ENCODE peak calls at places on chromosomes 7 and 10, in ten cellular contexts. One of them, this sample, is unnamed.

GRCh38 chr10:1620803-1621202 is 116.5 kb downstream of the ADARB2 start:
- DNase-seq in uterus: no peak
- DNase-seq in testis: no peak
- DNase-seq in adrenal gland: no peak
- DNase-seq in K562: no peak
- DNase-seq in right lobe of liver: no peak
- DNase-seq in A549: no peak
- DNase-seq in transverse colon: no peak
- DNase-seq in breast epithelium: no peak
- DNase-seq in gastrocnemius medialis: no peak
- DNase-seq in this sample: no peak

GRCh38 chr7:157505646-157506045 is 168.8 kb downstream of the DNAJB6 start:
- DNase-seq in uterus: no peak
- DNase-seq in testis: no peak
- DNase-seq in adrenal gland: no peak
- DNase-seq in K562: no peak
- DNase-seq in right lobe of liver: no peak
- DNase-seq in A549: no peak
- DNase-seq in transverse colon: no peak
- DNase-seq in breast epithelium: no peak
- DNase-seq in gastrocnemius medialis: no peak
- DNase-seq in this sample: no peak

GRCh38 chr7:1986366-1987083 is 246.2 kb downstream of the MAD1L1 start:
- DNase-seq in uterus: no peak
- DNase-seq in testis: no peak
- DNase-seq in adrenal gland: no peak
- DNase-seq in K562: no peak
- DNase-seq in right lobe of liver: no peak
- DNase-seq in A549: no peak
- DNase-seq in transverse colon: no peak
- DNase-seq in breast epithelium: no peak
- DNase-seq in gastrocnemius medialis: no peak
- DNase-seq in this sample: no peak

GRCh38 chr10:114044251-114045070 is 795 bp downstream of the ADRB1 start:
- DNase-seq in uterus: no peak
- DNase-seq in testis: no peak
- DNase-seq in adrenal gland: no peak
- DNase-seq in K562: no peak
- DNase-seq in right lobe of liver: no peak
- DNase-seq in A549: peak
- DNase-seq in transverse colon: no peak
- DNase-seq in breast epithelium: no peak
- DNase-seq in gastrocnemius medialis: no peak
- DNase-seq in this sample: no peak

GRCh38 chr10:121607310-121608055 is 9.2 kb upstream of the FGFR2 start:
- DNase-seq in uterus: no peak
- DNase-seq in testis: no peak
- DNase-seq in adrenal gland: no peak
- DNase-seq in K562: no peak
- DNase-seq in right lobe of liver: no peak
- DNase-seq in A549: no peak
- DNase-seq in transverse colon: no peak
- DNase-seq in breast epithelium: no peak
- DNase-seq in gastrocnemius medialis: no peak
- DNase-seq in this sample: no peak

GRCh38 chr10:91617073-91617580 is 15.7 kb downstream of the PPP1R3C start:
- DNase-seq in uterus: no peak
- DNase-seq in testis: no peak
- DNase-seq in adrenal gland: no peak
- DNase-seq in K562: no peak
- DNase-seq in right lobe of liver: no peak
- DNase-seq in A549: peak
- DNase-seq in transverse colon: no peak
- DNase-seq in breast epithelium: no peak
- DNase-seq in gastrocnemius medialis: no peak
- DNase-seq in this sample: peak

GRCh38 chr7:40015790-40016296 is 65.8 kb downstream of the CDK13 start:
- DNase-seq in uterus: peak
- DNase-seq in testis: peak
- DNase-seq in adrenal gland: peak
- DNase-seq in K562: no peak
- DNase-seq in right lobe of liver: peak
- DNase-seq in A549: peak
- DNase-seq in transverse colon: peak
- DNase-seq in breast epithelium: no peak
- DNase-seq in gastrocnemius medialis: no peak
- DNase-seq in this sample: no peak

GRCh38 chr10:67087140-67087436 is 161.3 kb downstream of the LRRTM3 start:
- DNase-seq in uterus: no peak
- DNase-seq in testis: no peak
- DNase-seq in adrenal gland: no peak
- DNase-seq in K562: no peak
- DNase-seq in right lobe of liver: no peak
- DNase-seq in A549: no peak
- DNase-seq in transverse colon: no peak
- DNase-seq in breast epithelium: no peak
- DNase-seq in gastrocnemius medialis: no peak
- DNase-seq in this sample: no peak

GRCh38 chr10:18737236-18737635 is 78.0 kb downstream of the ARL5B start:
- DNase-seq in uterus: no peak
- DNase-seq in testis: no peak
- DNase-seq in adrenal gland: no peak
- DNase-seq in K562: no peak
- DNase-seq in right lobe of liver: no peak
- DNase-seq in A549: no peak
- DNase-seq in transverse colon: no peak
- DNase-seq in breast epithelium: no peak
- DNase-seq in gastrocnemius medialis: no peak
- DNase-seq in this sample: no peak

GRCh38 chr7:46859963-46860475 is 721.9 kb downstream of the TNS3 start:
- DNase-seq in uterus: no peak
- DNase-seq in testis: no peak
- DNase-seq in adrenal gland: peak
- DNase-seq in K562: no peak
- DNase-seq in right lobe of liver: no peak
- DNase-seq in A549: no peak
- DNase-seq in transverse colon: no peak
- DNase-seq in breast epithelium: no peak
- DNase-seq in gastrocnemius medialis: no peak
- DNase-seq in this sample: peak

GRCh38 chr7:1509226-1509625 is 5.0 kb upstream of the INTS1 start:
- DNase-seq in uterus: no peak
- DNase-seq in testis: no peak
- DNase-seq in adrenal gland: no peak
- DNase-seq in K562: no peak
- DNase-seq in right lobe of liver: no peak
- DNase-seq in A549: no peak
- DNase-seq in transverse colon: no peak
- DNase-seq in breast epithelium: no peak
- DNase-seq in gastrocnemius medialis: no peak
- DNase-seq in this sample: no peak

GRCh38 chr7:155489862-155490696 is 32.1 kb downstream of the EN2 start:
- DNase-seq in uterus: no peak
- DNase-seq in testis: peak
- DNase-seq in adrenal gland: no peak
- DNase-seq in K562: no peak
- DNase-seq in right lobe of liver: no peak
- DNase-seq in A549: no peak
- DNase-seq in transverse colon: peak
- DNase-seq in breast epithelium: no peak
- DNase-seq in gastrocnemius medialis: no peak
- DNase-seq in this sample: no peak
- TF ChIP-seq POLR2A in uterus: no peak
- TF ChIP-seq POLR2A in testis: no peak
- TF ChIP-seq POLR2A in adrenal gland: no peak
- TF ChIP-seq POLR2A in K562: no peak
- TF ChIP-seq POLR2A in right lobe of liver: no peak
- TF ChIP-seq POLR2A in A549: no peak
- TF ChIP-seq POLR2A in transverse colon: no peak
- TF ChIP-seq POLR2A in breast epithelium: no peak
- TF ChIP-seq POLR2A in gastrocnemius medialis: no peak
- TF ChIP-seq POLR2A in this sample: no peak

GRCh38 chr10:110226926-110227641 is 19.7 kb downstream of the MXI1 start:
- DNase-seq in uterus: peak
- DNase-seq in testis: peak
- DNase-seq in adrenal gland: peak
- DNase-seq in K562: peak
- DNase-seq in right lobe of liver: peak
- DNase-seq in A549: no peak
- DNase-seq in transverse colon: peak
- DNase-seq in breast epithelium: peak
- DNase-seq in gastrocnemius medialis: peak
- DNase-seq in this sample: peak

GRCh38 chr10:110225441-110225755 is 18.0 kb downstream of the MXI1 start:
- DNase-seq in uterus: no peak
- DNase-seq in testis: no peak
- DNase-seq in adrenal gland: no peak
- DNase-seq in K562: no peak
- DNase-seq in right lobe of liver: no peak
- DNase-seq in A549: no peak
- DNase-seq in transverse colon: no peak
- DNase-seq in breast epithelium: no peak
- DNase-seq in gastrocnemius medialis: no peak
- DNase-seq in this sample: no peak

GRCh38 chr10:110226555-110226925 is 19.1 kb downstream of the MXI1 start:
- DNase-seq in uterus: peak
- DNase-seq in testis: peak
- DNase-seq in adrenal gland: peak
- DNase-seq in K562: peak
- DNase-seq in right lobe of liver: peak
- DNase-seq in A549: peak
- DNase-seq in transverse colon: peak
- DNase-seq in breast epithelium: peak
- DNase-seq in gastrocnemius medialis: peak
- DNase-seq in this sample: peak

GRCh38 chr10:110224992-110225391 is 17.6 kb downstream of the MXI1 start:
- DNase-seq in uterus: no peak
- DNase-seq in testis: no peak
- DNase-seq in adrenal gland: no peak
- DNase-seq in K562: no peak
- DNase-seq in right lobe of liver: no peak
- DNase-seq in A549: no peak
- DNase-seq in transverse colon: no peak
- DNase-seq in breast epithelium: no peak
- DNase-seq in gastrocnemius medialis: no peak
- DNase-seq in this sample: no peak

GRCh38 chr10:110225756-110226554 is 18.6 kb downstream of the MXI1 start:
- DNase-seq in uterus: peak
- DNase-seq in testis: peak
- DNase-seq in adrenal gland: peak
- DNase-seq in K562: peak
- DNase-seq in right lobe of liver: peak
- DNase-seq in A549: peak
- DNase-seq in transverse colon: peak
- DNase-seq in breast epithelium: peak
- DNase-seq in gastrocnemius medialis: peak
- DNase-seq in this sample: peak
- TF ChIP-seq POLR2A in uterus: peak
- TF ChIP-seq POLR2A in testis: no peak
- TF ChIP-seq POLR2A in adrenal gland: peak
- TF ChIP-seq POLR2A in K562: peak
- TF ChIP-seq POLR2A in right lobe of liver: peak
- TF ChIP-seq POLR2A in A549: no peak
- TF ChIP-seq POLR2A in transverse colon: peak
- TF ChIP-seq POLR2A in breast epithelium: no peak
- TF ChIP-seq POLR2A in gastrocnemius medialis: peak
- TF ChIP-seq POLR2A in this sample: no peak

GRCh38 chr7:79403451-79403850 is 50.0 kb downstream of the MAGI2 start:
- DNase-seq in uterus: no peak
- DNase-seq in testis: no peak
- DNase-seq in adrenal gland: no peak
- DNase-seq in K562: no peak
- DNase-seq in right lobe of liver: no peak
- DNase-seq in A549: no peak
- DNase-seq in transverse colon: no peak
- DNase-seq in breast epithelium: no peak
- DNase-seq in gastrocnemius medialis: no peak
- DNase-seq in this sample: no peak

GRCh38 chr7:79400221-79400620 is 53.2 kb downstream of the MAGI2 start:
- DNase-seq in uterus: no peak
- DNase-seq in testis: no peak
- DNase-seq in adrenal gland: no peak
- DNase-seq in K562: no peak
- DNase-seq in right lobe of liver: no peak
- DNase-seq in A549: no peak
- DNase-seq in transverse colon: no peak
- DNase-seq in breast epithelium: no peak
- DNase-seq in gastrocnemius medialis: no peak
- DNase-seq in this sample: no peak

GRCh38 chr7:79403879-79404278 is 49.6 kb downstream of the MAGI2 start:
- DNase-seq in uterus: no peak
- DNase-seq in testis: no peak
- DNase-seq in adrenal gland: no peak
- DNase-seq in K562: no peak
- DNase-seq in right lobe of liver: no peak
- DNase-seq in A549: no peak
- DNase-seq in transverse colon: no peak
- DNase-seq in breast epithelium: no peak
- DNase-seq in gastrocnemius medialis: no peak
- DNase-seq in this sample: no peak

GRCh38 chr7:79398145-79398749 is 55.2 kb downstream of the MAGI2 start:
- DNase-seq in uterus: no peak
- DNase-seq in testis: no peak
- DNase-seq in adrenal gland: no peak
- DNase-seq in K562: no peak
- DNase-seq in right lobe of liver: no peak
- DNase-seq in A549: no peak
- DNase-seq in transverse colon: no peak
- DNase-seq in breast epithelium: no peak
- DNase-seq in gastrocnemius medialis: no peak
- DNase-seq in this sample: no peak

DNA sequence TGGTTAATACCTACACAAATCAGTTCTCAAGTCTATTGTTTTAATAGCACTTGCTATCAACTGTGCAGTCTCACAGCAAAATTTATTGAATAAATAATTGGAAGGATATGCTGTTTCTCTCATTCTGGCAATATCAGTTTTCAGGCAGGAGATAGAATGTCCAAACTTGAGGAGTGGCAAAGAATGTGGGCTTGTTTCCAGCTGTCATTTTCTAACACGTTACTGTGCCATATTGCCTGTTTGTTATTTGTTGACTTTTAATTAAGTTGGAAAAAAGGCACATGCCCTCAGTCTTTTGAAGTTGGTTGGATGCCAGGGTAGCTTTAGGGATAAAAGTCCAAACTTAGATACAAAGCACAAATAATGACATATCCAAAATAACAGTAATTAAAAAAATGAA is 52.2 kb downstream of the MAGI2 start:
- DNase-seq in uterus: no peak
- DNase-seq in testis: no peak
- DNase-seq in adrenal gland: no peak
- DNase-seq in K562: no peak
- DNase-seq in right lobe of liver: no peak
- DNase-seq in A549: no peak
- DNase-seq in transverse colon: no peak
- DNase-seq in breast epithelium: no peak
- DNase-seq in gastrocnemius medialis: no peak
- DNase-seq in this sample: no peak
- TF ChIP-seq POLR2A in uterus: no peak
- TF ChIP-seq POLR2A in testis: no peak
- TF ChIP-seq POLR2A in adrenal gland: no peak
- TF ChIP-seq POLR2A in K562: no peak
- TF ChIP-seq POLR2A in right lobe of liver: no peak
- TF ChIP-seq POLR2A in A549: no peak
- TF ChIP-seq POLR2A in transverse colon: no peak
- TF ChIP-seq POLR2A in breast epithelium: no peak
- TF ChIP-seq POLR2A in gastrocnemius medialis: no peak
- TF ChIP-seq POLR2A in this sample: no peak

GRCh38 chr7:44999245-45000095 is 531 bp upstream of the CCM2 start:
- DNase-seq in uterus: peak
- DNase-seq in testis: peak
- DNase-seq in adrenal gland: peak
- DNase-seq in K562: peak
- DNase-seq in right lobe of liver: peak
- DNase-seq in A549: peak
- DNase-seq in transverse colon: peak
- DNase-seq in breast epithelium: peak
- DNase-seq in gastrocnemius medialis: peak
- DNase-seq in this sample: peak
- TF ChIP-seq POLR2A in uterus: peak
- TF ChIP-seq POLR2A in testis: no peak
- TF ChIP-seq POLR2A in adrenal gland: peak
- TF ChIP-seq POLR2A in K562: peak
- TF ChIP-seq POLR2A in right lobe of liver: no peak
- TF ChIP-seq POLR2A in A549: peak
- TF ChIP-seq POLR2A in transverse colon: peak
- TF ChIP-seq POLR2A in breast epithelium: no peak
- TF ChIP-seq POLR2A in gastrocnemius medialis: peak
- TF ChIP-seq POLR2A in this sample: peak

This sample was measured in H54.